ENCODE peak calls at places on chromosomes 4 and X, in ten cellular contexts. X is activated naive CD4-positive, alpha-beta T cell; Y is fibroblast of pulmonary artery; V is hepatocyte; Q is skeletal muscle cell; K is T-helper 1 cell; C is Panc1; S is ovary; N is activated CD8-positive, alpha-beta memory T cell treated with anti-CD3 and anti-CD28 coated beads for 1 hour; I is NCI-H524 treated with DMSO at 0.1 percent for 48 hours. T is an unnamed sample.

GRCh38 chr4:80989921-80990544 is 40.5 kb upstream of the BMP3 start:
- DNase-seq in X (no peak), Y (peak), V (peak), Q (peak), K (no peak), C (peak), S (no peak), N (no peak), I (no peak), T (peak)

GRCh38 chr4:77193511-77194236 is 36.7 kb downstream of the CCNG2 start:
- DNase-seq in X (peak), Y (no peak), V (no peak), Q (no peak), K (peak), C (no peak), S (peak), N (peak), I (no peak), T (no peak)

GRCh38 chr4:81651500-81651899 is 179.8 kb upstream of the RASGEF1B start:
- DNase-seq in X (no peak), Y (peak), V (peak), Q (no peak), K (no peak), C (no peak), S (no peak), N (no peak), I (no peak), T (no peak)

GRCh38 chrX:21730011-21730410 is 27.9 kb downstream of the SMPX start:
- DNase-seq in X (no peak), Y (no peak), V (no peak), Q (no peak), K (no peak), C (no peak), S (no peak), N (no peak), I (no peak), T (peak)

GRCh38 chr4:99833766-99834165 is 17.1 kb downstream of the DAPP1 start:
- DNase-seq in X (no peak), Y (no peak), V (no peak), Q (no peak), K (no peak), C (no peak), S (no peak), N (no peak), I (no peak), T (no peak)

GRCh38 chrX:136528645-136529315 is 3.2 kb upstream of the VGLL1 start:
- DNase-seq in X (no peak), Y (no peak), V (peak), Q (no peak), K (no peak), C (no peak), S (no peak), N (no peak), I (no peak), T (no peak)

GRCh38 chr4:52824603-52825310 is 37.4 kb upstream of the RASL11B start:
- DNase-seq in X (no peak), Y (peak), V (peak), Q (no peak), K (no peak), C (no peak), S (no peak), N (no peak), I (no peak), T (peak)

GRCh38 chr4:23368081-23368697 is 521.7 kb downstream of the PPARGC1A start:
- DNase-seq in X (no peak), Y (no peak), V (peak), Q (no peak), K (no peak), C (no peak), S (no peak), N (no peak), I (no peak), T (peak)

GRCh38 chrX:150899191-150899757 is 806 bp upstream of the CD99L2 start:
- DNase-seq in X (no peak), Y (peak), V (peak), Q (no peak), K (no peak), C (no peak), S (peak), N (no peak), I (peak), T (peak)

GRCh38 chr4:72909461-72909860 is 160.1 kb downstream of the COX18 start:
- DNase-seq in X (no peak), Y (no peak), V (peak), Q (no peak), K (no peak), C (no peak), S (peak), N (no peak), I (no peak), T (no peak)

GRCh38 chr4:7828011-7828720 is 111.5 kb downstream of the AFAP1 start:
- DNase-seq in X (no peak), Y (peak), V (peak), Q (peak), K (peak), C (no peak), S (peak), N (peak), I (no peak), T (no peak)

GRCh38 chrX:38798956-38799355 is 2.3 kb upstream of the MID1IP1 start:
- DNase-seq in X (no peak), Y (peak), V (no peak), Q (no peak), K (no peak), C (no peak), S (no peak), N (no peak), I (no peak), T (no peak)

GRCh38 chrX:47772764-47773163 is 63.9 kb upstream of the ZNF81 start:
- DNase-seq in X (no peak), Y (no peak), V (no peak), Q (no peak), K (no peak), C (no peak), S (no peak), N (no peak), I (no peak), T (no peak)

GRCh38 chrX:108419401-108419800 is 18.8 kb downstream of the COL4A6 start:
- DNase-seq in X (no peak), Y (no peak), V (no peak), Q (no peak), K (no peak), C (no peak), S (no peak), N (no peak), I (no peak), T (no peak)

GRCh38 chr4:150242820-150243458 is 164.7 kb downstream of the DCLK2 start:
- DNase-seq in X (no peak), Y (peak), V (peak), Q (no peak), K (no peak), C (peak), S (peak), N (no peak), I (no peak), T (peak)

GRCh38 chr4:74437866-74438265 is 7.1 kb upstream of the AREG start:
- DNase-seq in X (no peak), Y (no peak), V (no peak), Q (no peak), K (no peak), C (no peak), S (no peak), N (no peak), I (no peak), T (no peak)

GRCh38 chrX:24491741-24492140 is 26.7 kb downstream of the PDK3 start:
- DNase-seq in X (no peak), Y (no peak), V (no peak), Q (no peak), K (no peak), C (no peak), S (no peak), N (no peak), I (no peak), T (no peak)

GRCh38 chr4:113540859-113541258 is 220.7 kb downstream of the CAMK2D start:
- DNase-seq in X (no peak), Y (peak), V (peak), Q (no peak), K (no peak), C (peak), S (no peak), N (no peak), I (no peak), T (peak)

GRCh38 chr4:24395937-24396336 is 188.4 kb downstream of the DHX15 start:
- DNase-seq in X (no peak), Y (no peak), V (no peak), Q (no peak), K (no peak), C (no peak), S (no peak), N (no peak), I (no peak), T (no peak)

GRCh38 chrX:118564498-118564897 is 68.9 kb downstream of the DOCK11 start:
- DNase-seq in X (no peak), Y (no peak), V (no peak), Q (no peak), K (no peak), C (no peak), S (no peak), N (no peak), I (no peak), T (no peak)

GRCh38 chrX:148577711-148578110 is 77.3 kb downstream of the AFF2 start:
- DNase-seq in X (no peak), Y (no peak), V (no peak), Q (no peak), K (no peak), C (no peak), S (no peak), N (no peak), I (no peak), T (peak)

GRCh38 chr4:929970-930625 is 2.0 kb downstream of the GAK start:
- DNase-seq in X (no peak), Y (no peak), V (no peak), Q (no peak), K (no peak), C (no peak), S (peak), N (no peak), I (no peak), T (no peak)

GRCh38 chrX:25941559-25942250 is 196.4 kb upstream of the MAGEB18 start:
- DNase-seq in X (no peak), Y (peak), V (no peak), Q (no peak), K (no peak), C (no peak), S (no peak), N (no peak), I (no peak), T (no peak)

GRCh38 chr4:172826866-172827265 is 341.7 kb upstream of the GALNT7 start:
- DNase-seq in X (no peak), Y (no peak), V (no peak), Q (no peak), K (no peak), C (no peak), S (no peak), N (no peak), I (peak), T (no peak)

GRCh38 chrX:111555559-111555958 is 44.1 kb downstream of the SERTM2 start:
- DNase-seq in X (no peak), Y (no peak), V (no peak), Q (no peak), K (no peak), C (no peak), S (no peak), N (no peak), I (no peak), T (no peak)

GRCh38 chr4:154720618-154721267 is 23.1 kb upstream of the LRAT start:
- DNase-seq in X (no peak), Y (no peak), V (no peak), Q (no peak), K (no peak), C (no peak), S (no peak), N (no peak), I (no peak), T (no peak)

GRCh38 chr4:172554588-172554987 is 614.0 kb upstream of the GALNT7 start:
- DNase-seq in X (no peak), Y (no peak), V (no peak), Q (no peak), K (no peak), C (no peak), S (no peak), N (no peak), I (no peak), T (no peak)

GRCh38 chrX:85828771-85829170 is 218.6 kb downstream of the CHM start:
- DNase-seq in X (no peak), Y (no peak), V (no peak), Q (no peak), K (no peak), C (no peak), S (no peak), N (no peak), I (no peak), T (no peak)

GRCh38 chr4:145541266-145541770 is 59.7 kb downstream of the SMAD1 start:
- DNase-seq in X (no peak), Y (peak), V (no peak), Q (no peak), K (no peak), C (no peak), S (no peak), N (no peak), I (no peak), T (no peak)

GRCh38 chrX:40047485-40047884 is 50.3 kb downstream of the BCOR start:
- DNase-seq in X (no peak), Y (no peak), V (no peak), Q (no peak), K (no peak), C (no peak), S (no peak), N (no peak), I (no peak), T (no peak)

GRCh38 chr4:94714761-94715160 is 43.0 kb upstream of the BMPR1B start:
- DNase-seq in X (no peak), Y (peak), V (no peak), Q (peak), K (no peak), C (no peak), S (no peak), N (no peak), I (no peak), T (no peak)

GRCh38 chr4:152100378-152101201 is 339.8 kb upstream of the GATB start:
- DNase-seq in X (peak), Y (no peak), V (no peak), Q (no peak), K (peak), C (no peak), S (no peak), N (peak), I (no peak), T (no peak)

GRCh38 chrX:97797076-97797475 is 913.4 kb downstream of the RPA4 start:
- DNase-seq in X (no peak), Y (no peak), V (no peak), Q (no peak), K (no peak), C (no peak), S (no peak), N (no peak), I (no peak), T (no peak)

GRCh38 chrX:15495801-15496200 is 2.7 kb upstream of the PIR start:
- DNase-seq in X (no peak), Y (no peak), V (no peak), Q (no peak), K (no peak), C (no peak), S (no peak), N (no peak), I (no peak), T (no peak)

GRCh38 chr4:25953740-25954139 is 39.7 kb downstream of the SMIM20 start:
- DNase-seq in X (no peak), Y (peak), V (no peak), Q (no peak), K (no peak), C (no peak), S (no peak), N (no peak), I (no peak), T (no peak)

GRCh38 chr4:61319156-61319555 is 119.0 kb downstream of the ADGRL3 start:
- DNase-seq in X (no peak), Y (no peak), V (no peak), Q (no peak), K (no peak), C (no peak), S (no peak), N (no peak), I (no peak), T (no peak)

GRCh38 chr4:185020863-185021761 is 2.8 kb downstream of the HELT start:
- DNase-seq in X (no peak), Y (no peak), V (no peak), Q (no peak), K (no peak), C (no peak), S (no peak), N (no peak), I (no peak), T (no peak)

T was measured in cerebellar cortex.